ENCODE peak calls at places on chromosomes 7 and 10, in nine cellular contexts. G, Q, T, W, J, P, N, B and M are unnamed samples.

GRCh38 chr10:98295907-98296306 is 27.9 kb upstream of the LOXL4 start:
- DNase-seq in T (no peak), N (no peak), W (peak; percentile 62), J (no peak), B (no peak), G (no peak), P (no peak), Q (no peak), M (no peak)

GRCh38 chr10:62059424-62059913 is 158.0 kb downstream of the ARID5B start:
- DNase-seq in Q (no peak), T (no peak), B (no peak), N (no peak), W (no peak), J (no peak), G (no peak), P (no peak), M (no peak)

GRCh38 chr7:229184-229964 is 37.0 kb downstream of the FAM20C start:
- DNase-seq in P (peak; percentile 90), G (peak; percentile 90), T (no peak), B (no peak), N (peak; percentile 85), J (peak; percentile 94), W (peak; percentile 99), Q (peak; percentile 73), M (no peak)

GRCh38 chr7:158975526-158976467 is 119.4 kb downstream of the DYNC2I1 start:
- DNase-seq in W (no peak), J (no peak), P (no peak), T (peak; percentile 16), G (no peak), Q (no peak), N (no peak), B (no peak), M (no peak)

GRCh38 chr7:139916717-139917395 is 87.8 kb downstream of the TBXAS1 start:
- DNase-seq in P (no peak), J (no peak), B (no peak), G (no peak), N (no peak), Q (no peak), W (peak; percentile 15), T (no peak), M (no peak)

GRCh38 chr7:77822269-77822668 is 23.7 kb downstream of the PHTF2 start:
- DNase-seq in B (no peak), Q (no peak), G (no peak), N (no peak), P (no peak), T (no peak), J (no peak), W (no peak), M (no peak)

GRCh38 chr7:148856035-148856881 is 27.8 kb downstream of the EZH2 start:
- DNase-seq in Q (peak; percentile 15), W (no peak), N (peak; percentile 29), J (no peak), T (peak; percentile 62), P (no peak), B (peak; percentile 53), G (no peak), M (peak; percentile 62)

GRCh38 chr10:31101123-31101522 is 69.5 kb upstream of the ZNF438 start:
- DNase-seq in W (peak; percentile 94), G (no peak), T (no peak), B (peak; percentile 55), N (no peak), P (no peak), J (peak; percentile 68), Q (no peak), M (no peak)

GRCh38 chr7:49670991-49671390 is 102.4 kb upstream of the VWC2 start:
- DNase-seq in P (no peak), W (no peak), J (no peak), N (no peak), Q (no peak), T (no peak), G (no peak), B (no peak), M (no peak)

GRCh38 chr10:58956926-58957325 is 219.5 kb upstream of the PHYHIPL start:
- DNase-seq in Q (no peak), W (peak; percentile 69), J (no peak), G (no peak), N (no peak), P (no peak), T (no peak), B (no peak), M (no peak)

GRCh38 chr7:18541871-18542212 is 46.3 kb downstream of the HDAC9 start:
- DNase-seq in J (no peak), P (no peak), T (no peak), Q (no peak), W (no peak), N (no peak), G (no peak), B (no peak), M (no peak)

GRCh38 chr10:71712572-71713134 is 6.9 kb downstream of the C10orf105 start:
- DNase-seq in T (no peak), N (no peak), Q (no peak), W (no peak), B (no peak), G (no peak), P (no peak), J (peak; percentile 51), M (peak; percentile 74)

GRCh38 chr10:4978870-4979269 is 15.7 kb downstream of the AKR1C1 start:
- DNase-seq in W (no peak), J (no peak), N (no peak), Q (no peak), P (no peak), B (no peak), T (no peak), G (no peak), M (no peak)

GRCh38 chr10:3789621-3790020 is 4.6 kb upstream of the KLF6 start:
- DNase-seq in T (no peak), J (no peak), B (no peak), G (no peak), W (no peak), P (no peak), N (no peak), Q (no peak), M (no peak)

GRCh38 chr10:3790272-3790671 is 5.3 kb upstream of the KLF6 start:
- DNase-seq in W (no peak), G (no peak), T (no peak), J (no peak), Q (no peak), P (no peak), B (no peak), N (no peak), M (no peak)

GRCh38 chr10:3791974-3792633 is 7.1 kb upstream of the KLF6 start:
- DNase-seq in N (no peak), P (no peak), Q (no peak), W (peak; percentile 94), J (no peak), G (no peak), T (no peak), B (no peak), M (no peak)

GRCh38 chr10:3792710-3793219 is 7.8 kb upstream of the KLF6 start:
- DNase-seq in G (no peak), J (no peak), P (no peak), T (no peak), N (no peak), W (no peak), Q (no peak), B (no peak), M (no peak)

DNA sequence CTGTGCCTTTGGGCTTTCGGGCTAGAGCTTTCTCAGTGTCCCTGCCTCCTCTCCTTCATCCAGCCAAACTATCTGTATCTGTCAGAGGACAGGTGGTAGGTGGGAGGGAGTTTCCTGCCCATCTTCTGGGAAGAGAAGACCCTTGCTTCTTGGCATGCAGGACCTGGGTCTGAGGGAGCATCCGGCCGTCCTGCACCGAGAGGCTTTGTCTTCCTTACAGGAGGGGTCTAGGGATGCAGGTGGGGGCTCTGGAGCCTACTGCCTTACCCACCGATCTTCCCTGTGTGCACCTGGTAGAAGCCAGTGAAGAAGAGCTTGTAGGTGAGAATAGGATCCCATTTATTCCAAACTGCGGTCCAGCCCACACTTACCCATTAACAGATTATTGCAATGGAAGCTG is 5.8 kb upstream of the KLF6 start:
- DNase-seq in B (no peak), P (no peak), W (no peak), J (no peak), G (no peak), Q (no peak), T (no peak), N (no peak), M (no peak)
- H3K27me3 ChIP-seq in B (no peaks in the 10 kb centered on the region), P (no peaks in the 10 kb centered on the region), W (no peaks in the 10 kb centered on the region), J (no peaks in the 10 kb centered on the region), G (no peaks in the 10 kb centered on the region), Q (no peaks in the 10 kb centered on the region), T (no peaks in the 10 kb centered on the region), N (no peaks in the 10 kb centered on the region), M (no peaks in the 10 kb centered on the region)

GRCh38 chr10:112984756-112985155 is 34.7 kb downstream of the TCF7L2 start:
- DNase-seq in T (no peak), W (no peak), J (no peak), N (no peak), P (no peak), Q (no peak), B (no peak), G (no peak), M (no peak)
- H3K4me1 ChIP-seq in T (peaks cover 2% of the 10 kb centered on the region), W (peaks cover 2% of the 10 kb centered on the region), J (peaks cover 7% of the 10 kb centered on the region), N (no peaks in the 10 kb centered on the region), P (peaks cover 20% of the 10 kb centered on the region), Q (peaks cover 16% of the 10 kb centered on the region), B (peaks cover 19% of the 10 kb centered on the region), G (peaks cover 35% of the 10 kb centered on the region), M (peaks cover 18% of the 10 kb centered on the region)

DNA sequence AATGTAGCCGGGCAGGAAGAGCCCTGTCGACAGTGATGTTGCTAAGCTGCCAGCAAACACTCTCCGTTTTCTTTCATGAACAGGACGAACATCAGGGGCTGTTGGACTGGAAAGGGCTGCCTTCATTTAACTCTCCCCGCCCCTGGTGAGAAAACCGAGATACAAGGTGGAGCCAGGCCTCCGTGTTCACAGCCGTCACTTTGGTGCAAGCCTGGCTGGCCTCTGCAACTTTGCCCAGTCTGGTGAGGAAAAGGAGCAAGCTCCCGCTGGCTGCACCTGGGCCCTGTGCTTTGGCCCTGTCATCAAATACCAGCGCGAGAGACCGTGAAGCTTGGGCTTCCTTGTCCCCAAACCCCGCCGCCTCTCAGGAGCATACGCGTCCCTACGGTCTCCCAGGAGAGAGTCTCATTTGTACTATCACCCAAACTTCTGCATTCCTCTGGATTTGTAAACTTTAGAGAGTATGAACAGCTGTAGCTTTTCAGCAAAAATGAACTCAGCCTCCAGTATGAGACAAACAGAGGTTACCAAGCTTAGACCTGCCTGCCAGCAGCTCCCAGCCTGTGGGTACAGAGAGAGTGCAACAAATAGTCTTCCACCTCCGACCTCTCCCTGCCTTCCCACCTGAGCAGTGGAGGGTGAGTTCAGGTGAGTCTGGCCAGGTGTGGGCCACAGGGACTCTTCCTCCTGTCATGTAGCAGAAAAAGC is 445.3 kb upstream of the MGMT start:
- DNase-seq in W (no peak), G (no peak), N (no peak), Q (no peak), B (no peak), T (no peak), J (no peak), P (no peak), M (no peak)
- H3K27ac ChIP-seq in W (no peak overlapping the region), G (no peak overlapping the region), N (no peak overlapping the region), Q (peak overlapping the region; percentile 45), B (no peak overlapping the region), T (no peak overlapping the region), J (no peak overlapping the region), P (no peak overlapping the region), M (no peak overlapping the region)

DNA sequence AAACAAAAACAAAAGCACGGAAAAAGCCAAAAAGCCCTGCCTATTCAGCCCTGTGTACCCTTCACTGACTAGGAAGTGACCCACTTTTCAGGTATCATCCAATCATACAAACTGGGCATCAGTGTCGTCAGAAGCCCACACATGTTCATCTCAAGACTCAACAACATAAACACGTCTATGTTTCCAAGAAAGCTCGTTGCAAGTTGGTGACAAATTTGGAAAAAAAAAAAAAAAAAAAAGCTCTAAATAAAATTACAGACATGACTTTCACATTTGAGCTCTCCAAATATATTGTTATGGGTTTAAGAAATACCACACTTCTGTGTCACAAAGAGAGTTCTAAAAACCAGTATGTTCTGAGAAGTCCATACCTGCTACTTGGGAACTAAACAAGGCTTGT is 204.7 kb upstream of the KLF14 start:
- DNase-seq in Q (no peak), J (no peak), N (no peak), G (no peak), W (peak; percentile 61), B (no peak), P (no peak), T (peak; percentile 59), M (no peak)
- H3K27me3 ChIP-seq in Q (no peaks in the 10 kb centered on the region), J (no peaks in the 10 kb centered on the region), N (no peaks in the 10 kb centered on the region), G (no peaks in the 10 kb centered on the region), W (no peaks in the 10 kb centered on the region), B (no peaks in the 10 kb centered on the region), P (no peaks in the 10 kb centered on the region), T (no peaks in the 10 kb centered on the region), M (no peaks in the 10 kb centered on the region)